ENCODE peak calls at places on chromosomes 6 and 20, in four cellular contexts. One of them, this sample, is unnamed.

GRCh38 chr6:161694995-161695394 is 421.1 kb upstream of the AGPAT4 start:
- DNase-seq in HepG2: peak
- DNase-seq in HCT116: peak
- DNase-seq in K562: peak
- DNase-seq in this sample: peak

GRCh38 chr6:53320964-53321363 is 27.8 kb downstream of the ELOVL5 start:
- DNase-seq in HepG2: peak
- DNase-seq in K562: no peak
- DNase-seq in HCT116: no peak
- DNase-seq in this sample: no peak

GRCh38 chr6:33634203-33634727 is 13.1 kb downstream of the ITPR3 start:
- DNase-seq in HCT116: no peak
- DNase-seq in K562: no peak
- DNase-seq in HepG2: peak
- DNase-seq in this sample: no peak

GRCh38 chr6:132683543-132683942 is 24.6 kb upstream of the TAAR1 start:
- DNase-seq in K562: no peak
- DNase-seq in HepG2: peak
- DNase-seq in HCT116: no peak
- DNase-seq in this sample: no peak

GRCh38 chr6:16635810-16636602 is 125.3 kb downstream of the ATXN1 start:
- DNase-seq in HCT116: peak
- DNase-seq in HepG2: peak
- DNase-seq in K562: no peak
- DNase-seq in this sample: no peak

GRCh38 chr6:22880686-22881433 is 311.5 kb downstream of the HDGFL1 start:
- DNase-seq in HepG2: peak
- DNase-seq in HCT116: no peak
- DNase-seq in K562: no peak
- DNase-seq in this sample: no peak

GRCh38 chr20:9617940-9618339 is 103.5 kb downstream of the LAMP5 start:
- DNase-seq in K562: no peak
- DNase-seq in HCT116: peak
- DNase-seq in HepG2: peak
- DNase-seq in this sample: peak

GRCh38 chr6:120786256-120786655 is 548.0 kb downstream of the TBC1D32 start:
- DNase-seq in HCT116: no peak
- DNase-seq in HepG2: no peak
- DNase-seq in K562: no peak
- DNase-seq in this sample: no peak

GRCh38 chr6:31079656-31080261 is 32.6 kb downstream of the C6orf15 start:
- DNase-seq in HCT116: peak
- DNase-seq in HepG2: peak
- DNase-seq in K562: peak
- DNase-seq in this sample: no peak

GRCh38 chr6:34964564-34964963 is 75.5 kb downstream of the ANKS1A start:
- DNase-seq in K562: no peak
- DNase-seq in HCT116: no peak
- DNase-seq in HepG2: no peak
- DNase-seq in this sample: no peak

GRCh38 chr6:159125014-159125609 is 44.1 kb upstream of the FNDC1 start:
- DNase-seq in HCT116: no peak
- DNase-seq in HepG2: no peak
- DNase-seq in K562: no peak
- DNase-seq in this sample: no peak

GRCh38 chr6:2503816-2504494 is 246.8 kb downstream of the MYLK4 start:
- DNase-seq in HCT116: no peak
- DNase-seq in K562: no peak
- DNase-seq in HepG2: peak
- DNase-seq in this sample: no peak

GRCh38 chr6:109580519-109580918 is 97.5 kb upstream of the ZBTB24 start:
- DNase-seq in HepG2: no peak
- DNase-seq in HCT116: no peak
- DNase-seq in K562: no peak
- DNase-seq in this sample: no peak

GRCh38 chr6:21885532-21886089 is 292.1 kb downstream of the SOX4 start:
- DNase-seq in HepG2: no peak
- DNase-seq in HCT116: no peak
- DNase-seq in K562: no peak
- DNase-seq in this sample: no peak

GRCh38 chr20:46283426-46283825 is 24.9 kb downstream of the CDH22 start:
- DNase-seq in HCT116: no peak
- DNase-seq in HepG2: no peak
- DNase-seq in K562: no peak
- DNase-seq in this sample: no peak

GRCh38 chr6:54244430-54244829 is 63.8 kb upstream of the TINAG start:
- DNase-seq in K562: no peak
- DNase-seq in HCT116: peak
- DNase-seq in HepG2: peak
- DNase-seq in this sample: no peak

GRCh38 chr6:168834814-168835213 is 393.8 kb downstream of the SMOC2 start:
- DNase-seq in HCT116: no peak
- DNase-seq in HepG2: peak
- DNase-seq in K562: no peak
- DNase-seq in this sample: no peak

GRCh38 chr20:7714549-7714948 is 225.7 kb downstream of the HAO1 start:
- DNase-seq in HepG2: peak
- DNase-seq in HCT116: no peak
- DNase-seq in K562: no peak
- DNase-seq in this sample: no peak

GRCh38 chr20:7174554-7174953 is 407.1 kb downstream of the BMP2 start:
- DNase-seq in K562: no peak
- DNase-seq in HepG2: no peak
- DNase-seq in HCT116: no peak
- DNase-seq in this sample: no peak

GRCh38 chr6:100161782-100162181 is 167.8 kb upstream of the MCHR2 start:
- DNase-seq in K562: no peak
- DNase-seq in HepG2: no peak
- DNase-seq in HCT116: no peak
- DNase-seq in this sample: no peak

GRCh38 chr6:27893836-27894807 is 18.1 kb downstream of the OR2B2 start:
- DNase-seq in HCT116: peak
- DNase-seq in K562: peak
- DNase-seq in HepG2: peak
- DNase-seq in this sample: peak

GRCh38 chr20:22058746-22059145 is 353.3 kb downstream of the PAX1 start:
- DNase-seq in HCT116: no peak
- DNase-seq in K562: no peak
- DNase-seq in HepG2: no peak
- DNase-seq in this sample: no peak

GRCh38 chr6:25197116-25197515 is 82.1 kb upstream of the CARMIL1 start:
- DNase-seq in K562: no peak
- DNase-seq in HepG2: no peak
- DNase-seq in HCT116: no peak
- DNase-seq in this sample: no peak

GRCh38 chr20:44720994-44721784 is 6.0 kb downstream of the CCN5 start:
- DNase-seq in HepG2: no peak
- DNase-seq in HCT116: peak
- DNase-seq in K562: no peak
- DNase-seq in this sample: peak

GRCh38 chr6:143545165-143545564 is 33.6 kb upstream of the FUCA2 start:
- DNase-seq in HCT116: no peak
- DNase-seq in HepG2: no peak
- DNase-seq in K562: no peak
- DNase-seq in this sample: no peak

GRCh38 chr6:79544299-79544927 is 7.2 kb upstream of the LCA5 start:
- DNase-seq in K562: no peak
- DNase-seq in HCT116: no peak
- DNase-seq in HepG2: no peak
- DNase-seq in this sample: no peak

GRCh38 chr20:45781391-45781931 is 10.2 kb downstream of the WFDC3 start:
- DNase-seq in K562: no peak
- DNase-seq in HepG2: no peak
- DNase-seq in HCT116: peak
- DNase-seq in this sample: peak

GRCh38 chr6:27816906-27817305 is 95.3 kb downstream of the OR2B2 start:
- DNase-seq in K562: no peak
- DNase-seq in HCT116: no peak
- DNase-seq in HepG2: peak
- DNase-seq in this sample: no peak

GRCh38 chr20:57664924-57665588 is 44.8 kb downstream of the PMEPA1 start:
- DNase-seq in HCT116: no peak
- DNase-seq in K562: no peak
- DNase-seq in HepG2: no peak
- DNase-seq in this sample: no peak

GRCh38 chr6:20572940-20573339 is 38.7 kb downstream of the CDKAL1 start:
- DNase-seq in HepG2: peak
- DNase-seq in K562: no peak
- DNase-seq in HCT116: no peak
- DNase-seq in this sample: no peak

GRCh38 chr6:12288844-12289654 is 1.1 kb upstream of the EDN1 start:
- DNase-seq in K562: peak
- DNase-seq in HCT116: peak
- DNase-seq in HepG2: peak
- DNase-seq in this sample: peak

GRCh38 chr6:12291083-12291784 is 1.1 kb downstream of the EDN1 start:
- DNase-seq in K562: no peak
- DNase-seq in HepG2: no peak
- DNase-seq in HCT116: no peak
- DNase-seq in this sample: no peak

GRCh38 chr6:12289655-12290489 is at the start of gene EDN1:
- DNase-seq in K562: peak
- DNase-seq in HepG2: peak
- DNase-seq in HCT116: peak
- DNase-seq in this sample: peak

GRCh38 chr6:12291785-12292604 is 1.8 kb downstream of the EDN1 start:
- DNase-seq in K562: no peak
- DNase-seq in HCT116: no peak
- DNase-seq in HepG2: peak
- DNase-seq in this sample: no peak

DNA sequence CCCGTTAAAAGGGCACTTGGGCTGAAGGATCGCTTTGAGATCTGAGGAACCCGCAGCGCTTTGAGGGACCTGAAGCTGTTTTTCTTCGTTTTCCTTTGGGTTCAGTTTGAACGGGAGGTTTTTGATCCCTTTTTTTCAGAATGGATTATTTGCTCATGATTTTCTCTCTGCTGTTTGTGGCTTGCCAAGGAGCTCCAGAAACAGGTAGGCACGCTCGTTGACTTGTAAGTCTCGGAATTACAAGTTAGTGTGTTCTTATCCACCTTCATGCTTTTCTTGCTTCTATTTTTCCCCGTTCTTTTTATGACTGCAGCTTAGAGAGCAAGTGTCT is 294 bp downstream of the EDN1 start:
- DNase-seq in HepG2: no peak
- DNase-seq in K562: no peak
- DNase-seq in HCT116: no peak
- DNase-seq in this sample: no peak
- TF ChIP-seq TCF7L2 in HepG2: no peak
- TF ChIP-seq TCF7L2 in K562: no peak
- TF ChIP-seq TCF7L2 in HCT116: no peak
- TF ChIP-seq TCF7L2 in this sample: no peak

DNA sequence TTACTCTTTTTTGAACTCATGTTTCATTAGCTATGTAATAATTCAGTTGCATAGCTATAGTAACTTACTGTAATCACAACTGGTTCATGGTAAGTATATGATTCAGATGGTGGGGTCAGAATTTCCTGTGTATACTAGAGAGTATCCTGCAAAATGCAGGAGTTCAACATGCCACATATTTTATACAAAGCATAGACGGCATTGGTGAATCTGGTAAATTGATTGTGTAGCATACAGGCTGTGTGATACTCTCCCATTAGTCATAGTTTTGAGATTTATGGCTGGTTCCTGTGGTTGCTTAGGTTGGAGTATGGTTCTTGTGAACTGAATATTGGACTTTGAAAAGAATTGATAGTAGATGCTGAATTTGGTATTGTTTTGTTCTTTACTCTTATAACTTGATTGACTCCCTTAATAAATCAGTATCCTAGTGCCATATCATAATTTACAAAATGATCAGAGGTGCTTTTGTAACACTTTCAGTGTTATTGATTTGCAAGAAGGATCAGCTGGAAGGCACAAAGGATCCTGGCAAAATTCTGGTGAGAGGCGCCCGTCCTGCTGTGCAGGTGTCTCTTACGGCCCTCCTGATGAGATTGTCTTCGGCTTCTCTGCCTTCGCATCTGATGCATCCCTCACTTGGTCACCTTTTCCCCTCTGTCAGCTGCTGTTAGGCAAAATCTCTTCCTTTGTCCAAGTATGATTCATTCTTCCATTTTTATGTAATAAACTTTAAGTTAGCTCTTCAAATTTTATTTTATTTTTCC is 22.6 kb downstream of the SNX9 start:
- DNase-seq in K562: no peak
- DNase-seq in HCT116: no peak
- DNase-seq in HepG2: no peak
- DNase-seq in this sample: no peak
- TF ChIP-seq TCF7L2 in K562: no peak
- TF ChIP-seq TCF7L2 in HCT116: no peak
- TF ChIP-seq TCF7L2 in HepG2: no peak
- TF ChIP-seq TCF7L2 in this sample: no peak

DNA sequence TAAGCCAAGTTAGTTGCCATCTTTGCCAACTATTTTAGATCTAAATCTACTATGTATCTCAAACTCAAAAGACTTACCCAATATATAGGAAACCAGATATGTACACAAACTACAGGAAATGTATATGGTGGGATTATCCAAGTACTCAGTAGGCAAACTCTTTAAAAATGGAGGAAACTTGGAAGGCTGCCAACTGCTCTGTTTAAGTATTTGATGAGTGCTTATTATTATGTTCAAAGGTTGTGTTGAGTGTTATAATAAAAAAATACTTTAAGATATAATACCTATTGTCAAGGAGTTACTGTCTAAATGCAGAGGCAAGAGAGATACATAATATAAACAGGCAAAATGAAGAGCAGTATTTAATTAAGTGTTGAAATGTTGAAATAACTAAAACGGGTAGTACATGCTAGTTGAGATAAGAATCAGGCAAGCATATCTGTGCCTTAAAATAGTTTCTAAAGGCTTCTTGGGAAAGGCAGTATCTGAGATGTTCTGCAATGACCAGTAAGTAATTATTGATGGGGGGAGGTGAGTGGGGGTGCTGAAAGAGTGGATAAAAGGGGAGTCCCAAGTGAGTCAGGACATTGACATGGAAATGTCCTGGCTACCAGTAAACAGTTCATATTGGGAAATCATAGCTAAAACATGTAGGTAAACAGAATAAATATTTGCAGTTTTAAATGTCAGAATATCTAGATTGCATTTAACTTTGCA is 6.5 kb upstream of the DST start:
- DNase-seq in HCT116: no peak
- DNase-seq in K562: no peak
- DNase-seq in HepG2: no peak
- DNase-seq in this sample: no peak
- TF ChIP-seq TCF7L2 in HCT116: no peak
- TF ChIP-seq TCF7L2 in K562: no peak
- TF ChIP-seq TCF7L2 in HepG2: no peak
- TF ChIP-seq TCF7L2 in this sample: no peak

DNA sequence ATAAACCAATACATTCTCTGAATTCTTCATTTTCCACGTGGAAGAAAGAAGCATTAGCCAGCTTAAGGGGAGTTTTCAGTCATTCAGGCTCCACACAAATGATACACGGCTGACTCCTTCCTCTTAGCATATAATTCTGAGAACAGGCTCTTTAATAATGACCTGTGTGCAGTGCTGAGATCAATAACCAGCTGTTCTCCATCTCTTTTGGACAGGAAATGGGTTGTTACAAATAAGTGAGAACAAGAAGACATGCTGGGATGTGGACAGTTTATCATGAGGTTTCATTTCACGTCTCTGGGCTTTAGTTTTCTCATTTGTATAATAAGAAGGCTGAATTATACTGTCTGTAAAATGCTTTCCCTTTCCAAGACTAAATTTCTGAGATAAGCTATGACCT is 146.9 kb upstream of the C6orf118 start:
- DNase-seq in HCT116: no peak
- DNase-seq in HepG2: no peak
- DNase-seq in K562: no peak
- DNase-seq in this sample: no peak
- TF ChIP-seq TCF7L2 in HCT116: no peak
- TF ChIP-seq TCF7L2 in HepG2: no peak
- TF ChIP-seq TCF7L2 in K562: no peak
- TF ChIP-seq TCF7L2 in this sample: no peak

This sample was measured in Panc1.